ENCODE peak calls at places on chromosomes 4 and X, in seven cellular contexts. Z is IMR-90, N is HepG2, Q is A549, K is GM12878, C is K562, H is H1. X is an unnamed sample.

GRCh38 chrX:80174925-80175574 is 160.5 kb downstream of the TBX22 start:
- DNase-seq in Z (no peak), N (no peak), Q (no peak), K (no peak), C (no peak), H (no peak), X (no peak)

GRCh38 chrX:10533686-10534365 is 86.6 kb downstream of the MID1 start:
- DNase-seq in Z (no peak), N (no peak), Q (no peak), K (no peak), C (no peak), H (no peak), X (peak; percentile 22)

GRCh38 chrX:538311-538710 is 92.3 kb upstream of the SHOX start:
- DNase-seq in Z (no peak), N (no peak), Q (no peak), K (no peak), C (no peak), H (no peak), X (no peak)

GRCh38 chr4:110637408-110638131 is 14.7 kb upstream of the PITX2 start:
- DNase-seq in Z (no peak), N (no peak), Q (no peak), K (no peak), C (no peak), H (peak; percentile 75), X (no peak)

GRCh38 chr4:138209094-138209493 is 33.1 kb downstream of the SLC7A11 start:
- DNase-seq in Z (no peak), N (no peak), Q (no peak), K (no peak), C (no peak), H (no peak), X (no peak)

GRCh38 chr4:38785901-38786402 is 3.2 kb upstream of the TLR10 start:
- DNase-seq in Z (no peak), N (no peak), Q (no peak), K (peak; percentile 63), C (no peak), H (no peak), X (no peak)

GRCh38 chrX:111100191-111100590 is 4.2 kb downstream of the PAK3 start:
- DNase-seq in Z (peak; percentile 24), N (peak; percentile 8), Q (peak; percentile 43), K (no peak), C (peak; percentile 57), H (peak; percentile 50), X (peak; percentile 69)

GRCh38 chr4:157075811-157076577 is at the start of gene GLRB:
- DNase-seq in Z (peak; percentile 11), N (no peak), Q (peak; percentile 6), K (no peak), C (no peak), H (peak; percentile 69), X (peak; percentile 89)

GRCh38 chrX:110003167-110004156 is 548 bp downstream of the TMEM164 start:
- DNase-seq in Z (no peak), N (no peak), Q (no peak), K (no peak), C (peak; percentile 32), H (no peak), X (peak; percentile 38)

GRCh38 chr4:74886490-74886889 is 46.4 kb upstream of the PARM1 start:
- DNase-seq in Z (peak; percentile 59), N (no peak), Q (peak; percentile 11), K (no peak), C (no peak), H (no peak), X (no peak)

GRCh38 chr4:36043901-36044300 is 200.4 kb downstream of the ARAP2 start:
- DNase-seq in Z (no peak), N (no peak), Q (no peak), K (no peak), C (no peak), H (no peak), X (no peak)

GRCh38 chr4:183808102-183808466 is 97.0 kb upstream of the STOX2 start:
- DNase-seq in Z (no peak), N (no peak), Q (no peak), K (no peak), C (no peak), H (no peak), X (no peak)

DNA sequence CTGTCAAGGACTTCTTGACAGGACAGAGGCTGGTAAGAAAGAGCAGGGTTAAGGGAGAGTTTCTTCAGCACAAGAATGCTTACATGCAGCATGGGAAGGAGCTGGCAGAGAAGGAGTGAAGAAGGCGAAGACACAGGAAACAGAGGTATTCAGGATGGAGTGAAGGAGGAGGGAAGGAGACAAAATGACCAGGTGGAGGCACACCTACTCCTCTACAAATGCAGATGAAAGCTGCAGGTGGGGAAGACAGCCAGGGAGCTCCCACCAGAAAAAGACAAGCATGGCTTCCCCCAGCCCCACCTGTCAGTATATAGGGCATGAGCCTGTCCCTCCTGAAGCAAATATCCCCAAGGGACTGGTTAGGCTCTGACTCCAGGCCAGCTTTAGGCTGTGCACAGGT is 29.6 kb upstream of the NKRF start:
- DNase-seq in Z (no peak), N (no peak), Q (no peak), K (no peak), C (no peak), H (no peak), X (no peak)
- H3K27ac ChIP-seq in Z (no peak overlapping the region), N (no peak overlapping the region), Q (no peak overlapping the region), K (peak overlapping the region; percentile 80), C (no peak overlapping the region), H (no peak overlapping the region), X (no peak overlapping the region)

GRCh38 chr4:70236125-70236524 is 6.3 kb upstream of the CSN3 start:
- DNase-seq in Z (peak; percentile 4), N (no peak), Q (no peak), K (no peak), C (no peak), H (no peak), X (no peak)

GRCh38 chr4:70239497-70239896 is 2.9 kb upstream of the CSN3 start:
- DNase-seq in Z (no peak), N (peak; percentile 28), Q (no peak), K (no peak), C (no peak), H (no peak), X (no peak)

DNA sequence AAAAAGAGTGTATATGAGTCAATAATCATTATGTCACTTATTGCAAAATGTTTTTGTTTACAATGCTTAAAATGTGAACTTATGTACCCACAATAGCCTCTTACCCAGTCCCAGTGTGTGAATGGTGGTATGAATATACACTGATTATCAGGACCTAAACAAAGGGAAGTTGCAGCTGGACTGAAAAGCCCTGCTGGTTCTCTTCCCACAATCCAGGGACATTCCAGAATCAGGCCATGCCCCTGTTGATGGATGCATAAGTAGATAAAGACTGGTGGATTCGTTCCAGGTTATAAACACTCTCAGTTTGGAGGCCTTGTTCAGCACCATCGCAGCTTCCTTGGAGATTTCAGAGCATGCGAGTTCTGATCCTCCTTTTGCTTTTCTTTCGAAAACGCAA is 2.2 kb upstream of the CSN3 start:
- DNase-seq in Z (peak; percentile 35), N (peak; percentile 10), Q (no peak), K (no peak), C (no peak), H (no peak), X (no peak)
- TF ChIP-seq USF2 in Z (no peak), N (no peak), Q (no peak), K (no peak), C (no peak), H (no peak), X (no peak)

DNA sequence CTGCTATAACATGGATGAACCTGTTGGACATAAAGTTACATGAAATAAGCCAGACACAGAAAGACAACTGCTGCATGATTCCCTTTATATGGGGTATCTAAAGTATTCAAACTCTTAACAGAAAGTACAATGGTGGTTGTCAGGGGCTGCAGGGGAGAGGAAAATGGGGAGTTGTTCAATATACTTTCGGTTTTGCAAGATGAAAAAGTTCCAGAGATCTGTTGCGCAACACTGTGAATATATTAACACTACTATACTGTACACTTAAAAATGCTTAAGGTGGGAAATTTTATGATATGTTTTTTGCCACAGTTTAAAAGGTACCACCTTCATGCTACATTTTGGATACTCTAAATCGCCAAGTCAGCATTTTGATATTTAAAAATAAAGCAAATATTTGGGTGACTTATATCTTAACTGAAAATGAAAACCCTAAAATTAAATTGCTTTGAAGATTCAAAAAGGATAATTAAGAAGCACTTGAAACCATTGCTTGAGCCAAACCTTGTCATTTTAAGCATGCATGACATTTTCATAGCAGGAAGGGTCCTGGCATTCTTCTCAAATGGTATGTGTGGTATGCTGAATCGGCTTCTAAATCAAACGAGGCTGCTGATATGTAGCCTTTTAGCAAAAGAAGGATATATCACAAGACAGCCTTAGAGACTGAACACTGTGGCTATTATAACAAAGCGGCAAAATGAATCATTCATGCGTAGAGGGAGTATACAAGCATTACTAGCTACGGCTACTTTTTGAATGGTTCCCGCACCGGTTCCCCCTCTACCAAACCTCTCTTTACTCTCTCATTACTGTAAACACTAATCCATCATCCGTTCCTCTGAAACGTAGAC is 607.1 kb upstream of the DIPK2B start:
- DNase-seq in Z (peak; percentile 70), N (no peak), Q (peak; percentile 23), K (no peak), C (no peak), H (no peak), X (no peak)
- H3K27ac ChIP-seq in Z (peak overlapping the region; percentile 61), N (no peak overlapping the region), Q (peak overlapping the region; percentile 67), K (no peak overlapping the region), C (no peak overlapping the region), H (no peak overlapping the region), X (peak overlapping the region; percentile 95)

GRCh38 chr4:173025131-173025530 is 143.5 kb upstream of the GALNT7 start:
- DNase-seq in Z (peak; percentile 77), N (peak; percentile 38), Q (peak; percentile 71), K (peak; percentile 16), C (peak; percentile 52), H (peak; percentile 60), X (peak; percentile 60)
- TF ChIP-seq USF2 in Z (peak; percentile 18), N (no peak), Q (no peak), K (no peak), C (no peak), H (no peak), X (no peak)

X was measured in SK-N-SH.